ENCODE peak calls at places on chromosomes 7 and 10, in six cellular contexts. M, G, W, P, Q and J are unnamed samples.

GRCh38 chr7:13181221-13181620 is 493.8 kb downstream of the ARL4A start:
- DNase-seq in P (no peak), G (no peak), Q (no peak), M (no peak), W (no peak), J (no peak)

GRCh38 chr7:29604702-29605101 is 41.1 kb downstream of the PRR15 start:
- DNase-seq in Q (no peak), W (no peak), G (no peak), P (no peak), M (no peak), J (no peak)

GRCh38 chr10:64041185-64041988 is 520.2 kb downstream of the REEP3 start:
- DNase-seq in P (peak; percentile 76), W (peak; percentile 65), G (peak; percentile 68), Q (peak; percentile 51), M (peak; percentile 65), J (peak; percentile 93)

GRCh38 chr10:5965266-5965665 is 12.1 kb downstream of the IL15RA start:
- DNase-seq in P (no peak), M (no peak), G (no peak), W (no peak), Q (no peak), J (no peak)

GRCh38 chr10:89438525-89438924 is 24.2 kb downstream of the IFIT5 start:
- DNase-seq in P (no peak), G (no peak), W (no peak), Q (no peak), M (no peak), J (no peak)

GRCh38 chr10:127986543-127987466 is 79.9 kb downstream of the PTPRE start:
- DNase-seq in G (no peak), P (no peak), Q (no peak), M (no peak), W (no peak), J (no peak)

GRCh38 chr10:123669901-123670300 is 3.7 kb downstream of the GPR26 start:
- DNase-seq in Q (no peak), M (no peak), W (no peak), G (no peak), P (no peak), J (no peak)

GRCh38 chr7:47482013-47482761 is 99.7 kb downstream of the TNS3 start:
- DNase-seq in P (peak; percentile 56), W (peak; percentile 81), G (no peak), M (no peak), Q (no peak), J (no peak)

GRCh38 chr10:132407846-132408278 is 10.9 kb downstream of the PWWP2B start:
- DNase-seq in Q (no peak), M (no peak), W (peak; percentile 55), G (no peak), P (no peak), J (peak; percentile 91)

GRCh38 chr7:76300210-76300731 is 2.2 kb upstream of the HSPB1 start:
- DNase-seq in G (peak; percentile 90), P (no peak), M (peak; percentile 76), Q (no peak), W (no peak), J (no peak)

GRCh38 chr10:120511165-120511564 is 54.1 kb downstream of the PLPP4 start:
- DNase-seq in W (no peak), P (no peak), G (no peak), M (no peak), Q (no peak), J (no peak)

GRCh38 chr7:111558948-111559347 is 3.3 kb downstream of the IMMP2L start:
- DNase-seq in Q (no peak), M (no peak), W (peak; percentile 54), P (no peak), G (no peak), J (no peak)

GRCh38 chr7:141231018-141231792 is 157.3 kb downstream of the TMEM178B start:
- DNase-seq in P (peak; percentile 37), W (peak; percentile 72), Q (no peak), G (peak; percentile 21), M (peak; percentile 28), J (peak; percentile 68)

GRCh38 chr10:49300140-49300974 is 1.4 kb downstream of the C10orf71 start:
- DNase-seq in P (peak; percentile 94), W (peak; percentile 75), G (no peak), Q (peak; percentile 59), M (no peak), J (no peak)

GRCh38 chr10:46319383-46319782 is 32.6 kb downstream of the ANTXRL start:
- DNase-seq in M (no peak), G (no peak), Q (no peak), W (no peak), P (no peak), J (no peak)

GRCh38 chr7:67463983-67464382 is 467.4 kb downstream of the TYW1 start:
- DNase-seq in P (no peak), G (no peak), M (no peak), W (peak; percentile 64), Q (no peak), J (no peak)

GRCh38 chr7:99029481-99030144 is 114.3 kb downstream of the SMURF1 start:
- DNase-seq in W (no peak), P (no peak), G (no peak), M (no peak), Q (no peak), J (no peak)

GRCh38 chr10:75512534-75512933 is 81.1 kb downstream of the LRMDA start:
- DNase-seq in P (no peak), W (no peak), G (no peak), Q (no peak), M (no peak), J (peak; percentile 60)

GRCh38 chr10:79079074-79079397 is 10.3 kb downstream of the ZMIZ1 start:
- DNase-seq in G (no peak), M (no peak), W (no peak), Q (no peak), P (no peak), J (no peak)

GRCh38 chr10:125802131-125802530 is 20.9 kb downstream of the UROS start:
- DNase-seq in W (no peak), M (no peak), P (no peak), Q (no peak), G (no peak), J (no peak)

GRCh38 chr7:82624337-82624736 is 180.8 kb upstream of the CACNA2D1 start:
- DNase-seq in G (no peak), Q (no peak), M (no peak), P (no peak), W (no peak), J (no peak)

GRCh38 chr7:122487131-122487530 is 182.6 kb upstream of the FEZF1 start:
- DNase-seq in W (no peak), P (no peak), Q (no peak), G (no peak), M (no peak), J (no peak)

GRCh38 chr7:122482212-122482611 is 177.7 kb upstream of the FEZF1 start:
- DNase-seq in P (no peak), G (no peak), Q (no peak), M (no peak), W (no peak), J (no peak)

GRCh38 chr7:122488241-122488640 is 183.7 kb upstream of the FEZF1 start:
- DNase-seq in G (no peak), W (no peak), M (no peak), Q (no peak), P (no peak), J (no peak)

GRCh38 chr7:122485841-122486240 is 181.3 kb upstream of the FEZF1 start:
- DNase-seq in Q (no peak), W (no peak), P (no peak), M (no peak), G (no peak), J (no peak)
- TF ChIP-seq REST in Q (no peak), W (no peak), P (no peak), M (no peak), G (no peak), J (no peak)

GRCh38 chr7:91941450-91941849 is 788 bp downstream of the AKAP9 start:
- DNase-seq in M (peak; percentile 57), P (peak; percentile 30), W (peak; percentile 59), Q (no peak), G (no peak), J (peak; percentile 52)
- H2AFZ ChIP-seq in M (peak overlapping the region; percentile 48), P (peak overlapping the region; percentile 93), W (peak overlapping the region; percentile 93), Q (peak overlapping the region; percentile 97), G (no peak overlapping the region), J (peak overlapping the region; percentile 97)

GRCh38 chr7:50869108-50869716 is 86.5 kb upstream of the GRB10 start:
- DNase-seq in G (peak; percentile 10), P (no peak), M (peak; percentile 8), W (no peak), Q (no peak), J (no peak)
- TF ChIP-seq POLR2AphosphoS5 in G (no peak), P (no peak), M (no peak), W (no peak), Q (no peak), J (no peak)

GRCh38 chr7:151070573-151070960 is 10.0 kb downstream of the FASTK start:
- DNase-seq in W (no peak), M (no peak), P (no peak), Q (no peak), G (no peak), J (no peak)

GRCh38 chr7:151071032-151071866 is 9.4 kb downstream of the FASTK start:
- DNase-seq in W (no peak), M (no peak), G (no peak), P (no peak), Q (no peak), J (no peak)

GRCh38 chr7:151068069-151068773 is 8.8 kb downstream of the SLC4A2 start:
- DNase-seq in M (no peak), P (no peak), G (no peak), Q (no peak), W (no peak), J (peak; percentile 88)

GRCh38 chr7:151066273-151066974 is 7.0 kb downstream of the SLC4A2 start:
- DNase-seq in G (no peak), M (no peak), Q (no peak), W (no peak), P (no peak), J (no peak)

GRCh38 chr7:151069841-151070572 is 10.6 kb downstream of the FASTK start:
- DNase-seq in W (no peak), Q (no peak), P (no peak), G (no peak), M (no peak), J (no peak)
- TF ChIP-seq REST in W (no peak), Q (no peak), P (no peak), G (no peak), M (no peak), J (no peak)

DNA sequence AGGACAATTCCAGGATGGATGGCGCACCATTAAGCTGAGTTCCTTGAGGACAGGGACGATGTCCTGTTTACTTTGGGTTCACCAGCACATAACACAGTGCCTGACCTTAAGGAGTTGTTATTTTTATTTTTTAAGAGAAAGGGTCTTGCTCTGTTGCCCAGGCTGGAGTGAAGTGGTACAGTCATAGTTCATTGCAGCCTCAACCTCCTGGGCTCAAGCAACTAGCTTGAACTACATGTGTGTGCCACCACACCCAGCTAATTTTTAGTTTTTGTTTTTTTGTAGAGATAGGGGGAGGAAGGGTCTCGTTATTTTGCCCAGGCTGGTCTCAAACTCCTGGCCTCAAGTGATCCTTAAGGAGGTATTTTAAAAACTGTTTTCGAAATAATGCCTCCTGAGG is 1.7 kb upstream of the CALU start:
- DNase-seq in W (no peak), G (no peak), Q (no peak), P (no peak), M (no peak), J (no peak)
- H2AFZ ChIP-seq in W (peak overlapping the region; percentile 78), G (no peak overlapping the region), Q (no peak overlapping the region), P (peak overlapping the region; percentile 95), M (no peak overlapping the region), J (no peak overlapping the region)

GRCh38 chr10:78038791-78039547 is 5.3 kb downstream of the RPS24 start:
- DNase-seq in P (no peak), M (no peak), G (no peak), W (no peak), Q (no peak), J (peak; percentile 26)
- TF ChIP-seq POLR2AphosphoS5 in P (no peak), M (no peak), G (peak; percentile 1), W (no peak), Q (no peak), J (no peak)

GRCh38 chr10:12704488-12704887 is 297.0 kb downstream of the CCDC3 start:
- DNase-seq in P (no peak), Q (no peak), W (no peak), G (no peak), M (no peak), J (no peak)
- TF ChIP-seq REST in P (no peak), Q (no peak), W (no peak), G (no peak), M (no peak), J (no peak)